ENCODE peak calls at places on chromosomes 5 and 9, in four cellular contexts. One of them, this sample, is unnamed.

GRCh38 chr5:134143964-134144941 is 29.8 kb downstream of the TCF7 start:
- DNase-seq in GM12878: no peak
- DNase-seq in HEK293T: no peak
- DNase-seq in HepG2: no peak
- DNase-seq in this sample: no peak

GRCh38 chr5:6404129-6404528 is 25.8 kb upstream of the MED10 start:
- DNase-seq in GM12878: peak; percentile 8
- DNase-seq in HEK293T: no peak
- DNase-seq in HepG2: no peak
- DNase-seq in this sample: no peak

GRCh38 chr5:167813381-167813780 is 478.1 kb upstream of the WWC1 start:
- DNase-seq in GM12878: no peak
- DNase-seq in HepG2: no peak
- DNase-seq in HEK293T: no peak
- DNase-seq in this sample: no peak

GRCh38 chr9:109537288-109537687 is 39.2 kb upstream of the PTPN3 start:
- DNase-seq in HepG2: no peak
- DNase-seq in GM12878: no peak
- DNase-seq in HEK293T: no peak
- DNase-seq in this sample: no peak

GRCh38 chr5:18972244-18972643 is 1015.8 kb downstream of the CDH18 start:
- DNase-seq in HEK293T: no peak
- DNase-seq in GM12878: no peak
- DNase-seq in HepG2: no peak
- DNase-seq in this sample: no peak

GRCh38 chr9:29750062-29750461 is 2176.8 kb upstream of the C9orf72 start:
- DNase-seq in HEK293T: no peak
- DNase-seq in GM12878: no peak
- DNase-seq in HepG2: no peak
- DNase-seq in this sample: no peak

GRCh38 chr5:145764325-145764724 is 70.8 kb downstream of the PRELID2 start:
- DNase-seq in GM12878: no peak
- DNase-seq in HepG2: no peak
- DNase-seq in HEK293T: no peak
- DNase-seq in this sample: no peak

GRCh38 chr5:59620535-59621212 is 272.9 kb downstream of the PDE4D start:
- DNase-seq in HEK293T: no peak
- DNase-seq in HepG2: no peak
- DNase-seq in GM12878: no peak
- DNase-seq in this sample: no peak

GRCh38 chr5:87099967-87100366 is 167.7 kb upstream of the RASA1 start:
- DNase-seq in GM12878: no peak
- DNase-seq in HEK293T: no peak
- DNase-seq in HepG2: no peak
- DNase-seq in this sample: no peak

DNA sequence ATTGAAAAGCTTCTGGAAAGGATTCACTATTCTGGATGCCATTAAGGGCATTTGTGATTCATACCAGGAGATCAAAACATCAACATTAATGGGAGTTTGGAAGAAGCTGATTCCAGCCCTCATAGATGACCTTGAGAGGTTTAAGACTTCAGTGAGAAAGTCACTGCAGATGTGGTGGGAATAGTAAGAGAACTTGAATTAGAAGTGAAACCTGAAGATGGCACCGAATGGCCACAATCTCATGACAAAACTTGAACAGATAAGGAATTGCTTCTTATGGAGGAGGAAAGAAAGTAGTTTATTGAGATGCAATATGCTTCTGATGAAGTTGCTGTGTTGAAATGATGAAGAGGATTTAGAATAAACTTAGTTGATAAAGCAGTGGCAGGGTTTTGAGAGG is 254.6 kb upstream of the SLC24A2 start:
- DNase-seq in HepG2: no peak
- DNase-seq in HEK293T: no peak
- DNase-seq in GM12878: no peak
- DNase-seq in this sample: no peak
- TF ChIP-seq SUZ12 in HepG2: no peak
- TF ChIP-seq SUZ12 in HEK293T: no peak
- TF ChIP-seq SUZ12 in GM12878: no peak
- TF ChIP-seq SUZ12 in this sample: no peak

GRCh38 chr5:91154338-91154737 is 228.8 kb downstream of the ARRDC3 start:
- DNase-seq in HepG2: no peak
- DNase-seq in GM12878: no peak
- DNase-seq in HEK293T: no peak
- DNase-seq in this sample: no peak

GRCh38 chr5:91150189-91150588 is 232.9 kb downstream of the ARRDC3 start:
- DNase-seq in HepG2: no peak
- DNase-seq in GM12878: no peak
- DNase-seq in HEK293T: no peak
- DNase-seq in this sample: no peak

GRCh38 chr5:91150636-91151035 is 232.5 kb downstream of the ARRDC3 start:
- DNase-seq in HepG2: no peak
- DNase-seq in GM12878: no peak
- DNase-seq in HEK293T: no peak
- DNase-seq in this sample: no peak

GRCh38 chr5:91155238-91155637 is 227.9 kb downstream of the ARRDC3 start:
- DNase-seq in HepG2: no peak
- DNase-seq in GM12878: no peak
- DNase-seq in HEK293T: no peak
- DNase-seq in this sample: no peak

GRCh38 chr5:91151947-91152346 is 231.2 kb downstream of the ARRDC3 start:
- DNase-seq in HepG2: peak; percentile 4
- DNase-seq in GM12878: no peak
- DNase-seq in HEK293T: no peak
- DNase-seq in this sample: no peak
- TF ChIP-seq SUZ12 in HepG2: no peak
- TF ChIP-seq SUZ12 in GM12878: no peak
- TF ChIP-seq SUZ12 in HEK293T: no peak
- TF ChIP-seq SUZ12 in this sample: no peak

GRCh38 chr5:150658121-150658520 is 2.9 kb upstream of the MYOZ3 start:
- DNase-seq in HEK293T: no peak
- DNase-seq in HepG2: no peak
- DNase-seq in GM12878: no peak
- DNase-seq in this sample: no peak

GRCh38 chr5:150654181-150654580 is 6.9 kb upstream of the MYOZ3 start:
- DNase-seq in HEK293T: no peak
- DNase-seq in HepG2: no peak
- DNase-seq in GM12878: no peak
- DNase-seq in this sample: no peak

GRCh38 chr5:150658699-150659265 is 2.3 kb upstream of the MYOZ3 start:
- DNase-seq in HEK293T: no peak
- DNase-seq in GM12878: no peak
- DNase-seq in HepG2: no peak
- DNase-seq in this sample: no peak

GRCh38 chr5:150655221-150655620 is 5.8 kb upstream of the MYOZ3 start:
- DNase-seq in GM12878: no peak
- DNase-seq in HEK293T: no peak
- DNase-seq in HepG2: no peak
- DNase-seq in this sample: no peak

GRCh38 chr5:150656191-150657132 is 4.6 kb upstream of the MYOZ3 start:
- DNase-seq in HepG2: peak; percentile 35
- DNase-seq in GM12878: peak; percentile 11
- DNase-seq in HEK293T: peak; percentile 98
- DNase-seq in this sample: no peak
- TF ChIP-seq SUZ12 in HepG2: no peak
- TF ChIP-seq SUZ12 in GM12878: no peak
- TF ChIP-seq SUZ12 in HEK293T: no peak
- TF ChIP-seq SUZ12 in this sample: no peak

GRCh38 chr5:367358-368130 is 46.0 kb downstream of the AHRR start:
- DNase-seq in HEK293T: no peak
- DNase-seq in HepG2: no peak
- DNase-seq in GM12878: no peak
- DNase-seq in this sample: peak; percentile 35

GRCh38 chr5:369151-369939 is 47.8 kb downstream of the AHRR start:
- DNase-seq in HEK293T: no peak
- DNase-seq in GM12878: peak; percentile 40
- DNase-seq in HepG2: no peak
- DNase-seq in this sample: peak; percentile 41

GRCh38 chr5:368162-369084 is 46.9 kb downstream of the AHRR start:
- DNase-seq in GM12878: peak; percentile 73
- DNase-seq in HEK293T: no peak
- DNase-seq in HepG2: no peak
- DNase-seq in this sample: no peak

GRCh38 chr5:364497-364896 is 43.0 kb downstream of the AHRR start:
- DNase-seq in HEK293T: no peak
- DNase-seq in GM12878: no peak
- DNase-seq in HepG2: no peak
- DNase-seq in this sample: no peak

GRCh38 chr5:366541-367357 is 45.2 kb downstream of the AHRR start:
- DNase-seq in HepG2: no peak
- DNase-seq in GM12878: no peak
- DNase-seq in HEK293T: no peak
- DNase-seq in this sample: no peak
- TF ChIP-seq SUZ12 in HepG2: no peak
- TF ChIP-seq SUZ12 in GM12878: no peak
- TF ChIP-seq SUZ12 in HEK293T: no peak
- TF ChIP-seq SUZ12 in this sample: no peak

GRCh38 chr9:26669641-26670040 is 223.0 kb downstream of the CAAP1 start:
- DNase-seq in GM12878: no peak
- DNase-seq in HEK293T: no peak
- DNase-seq in HepG2: no peak
- DNase-seq in this sample: no peak

GRCh38 chr9:26670052-26670640 is 222.5 kb downstream of the CAAP1 start:
- DNase-seq in GM12878: no peak
- DNase-seq in HEK293T: no peak
- DNase-seq in HepG2: no peak
- DNase-seq in this sample: no peak

GRCh38 chr9:26667882-26668281 is 224.7 kb downstream of the CAAP1 start:
- DNase-seq in HEK293T: no peak
- DNase-seq in HepG2: no peak
- DNase-seq in GM12878: no peak
- DNase-seq in this sample: no peak

DNA sequence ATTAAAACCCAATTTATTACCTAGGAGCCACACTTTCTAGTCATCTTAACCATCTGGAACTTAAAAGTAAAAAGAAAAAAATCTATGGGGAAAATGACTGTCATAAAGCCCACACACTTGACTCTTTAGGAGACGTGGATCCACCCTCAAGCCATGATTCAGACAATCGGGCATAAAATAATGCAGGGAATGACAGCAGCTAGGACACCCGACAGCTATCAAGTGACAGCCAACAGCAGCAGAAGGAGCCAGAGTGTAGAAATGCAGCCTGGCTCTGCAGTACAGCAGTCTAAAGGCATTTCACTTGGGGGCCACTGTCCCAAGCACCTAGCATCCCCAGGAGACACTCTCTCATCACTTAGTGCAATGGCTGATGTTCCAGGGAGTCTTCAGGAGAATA is 226.9 kb downstream of the CAAP1 start:
- DNase-seq in HEK293T: no peak
- DNase-seq in GM12878: no peak
- DNase-seq in HepG2: no peak
- DNase-seq in this sample: no peak
- TF ChIP-seq SUZ12 in HEK293T: no peak
- TF ChIP-seq SUZ12 in GM12878: no peak
- TF ChIP-seq SUZ12 in HepG2: no peak
- TF ChIP-seq SUZ12 in this sample: no peak

GRCh38 chr5:151477106-151477505 is 29.7 kb downstream of the SLC36A1 start:
- DNase-seq in HEK293T: no peak
- DNase-seq in GM12878: no peak
- DNase-seq in HepG2: no peak
- DNase-seq in this sample: no peak
- TF ChIP-seq SUZ12 in HEK293T: no peak
- TF ChIP-seq SUZ12 in GM12878: no peak
- TF ChIP-seq SUZ12 in HepG2: no peak
- TF ChIP-seq SUZ12 in this sample: no peak

This sample was measured in H1.